ENCODE peak calls at places on chromosomes 12 and 14, in five cellular contexts. F, Y, N, Z and K are unnamed samples.

GRCh38 chr12:51371295-51371953 is 19.8 kb downstream of the GALNT6 start:
- DNase-seq in F (peak; percentile 59), Y (peak; percentile 97), N (peak; percentile 46), Z (peak; percentile 77), K (no peak)

GRCh38 chr12:109982211-109982610 is 14.0 kb downstream of the GIT2 start:
- DNase-seq in F (no peak), Y (peak; percentile 52), N (no peak), Z (no peak), K (no peak)

GRCh38 chr12:104669851-104670337 is 213.1 kb downstream of the CHST11 start:
- DNase-seq in F (peak; percentile 80), Y (peak; percentile 35), N (no peak), Z (peak; percentile 54), K (peak; percentile 62)

GRCh38 chr14:28784262-28785021 is 17.9 kb downstream of the FOXG1 start:
- DNase-seq in F (no peak), Y (no peak), N (peak; percentile 15), Z (no peak), K (no peak)

GRCh38 chr12:58818546-58818945 is 101.8 kb downstream of the LRIG3 start:
- DNase-seq in F (no peak), Y (peak; percentile 72), N (no peak), Z (no peak), K (no peak)

GRCh38 chr14:31945074-31945613 is 132.0 kb upstream of the ARHGAP5 start:
- DNase-seq in F (no peak), Y (no peak), N (no peak), Z (no peak), K (no peak)

GRCh38 chr12:116508145-116509121 is 50.7 kb upstream of the MAP1LC3B2 start:
- DNase-seq in F (peak; percentile 51), Y (no peak), N (peak; percentile 79), Z (no peak), K (peak; percentile 26)

GRCh38 chr12:8829621-8830020 is 7.2 kb downstream of the A2ML1 start:
- DNase-seq in F (no peak), Y (no peak), N (no peak), Z (no peak), K (no peak)

GRCh38 chr12:43462080-43462479 is 89.9 kb downstream of the ADAMTS20 start:
- DNase-seq in F (no peak), Y (no peak), N (no peak), Z (no peak), K (no peak)

GRCh38 chr12:2322554-2323120 is 269.9 kb downstream of the CACNA1C start:
- DNase-seq in F (no peak), Y (no peak), N (no peak), Z (no peak), K (no peak)

GRCh38 chr14:99274346-99275221 is 2.6 kb upstream of the BCL11B start:
- DNase-seq in F (peak; percentile 83), Y (peak; percentile 37), N (peak; percentile 96), Z (peak; percentile 73), K (peak; percentile 38)

GRCh38 chr12:124695861-124696260 is 128.4 kb upstream of the NCOR2 start:
- DNase-seq in F (no peak), Y (peak; percentile 38), N (no peak), Z (no peak), K (no peak)

GRCh38 chr12:90199008-90199407 is 490.4 kb upstream of the ATP2B1 start:
- DNase-seq in F (no peak), Y (no peak), N (no peak), Z (no peak), K (no peak)

GRCh38 chr14:80634106-80634758 is 307.3 kb downstream of the CEP128 start:
- DNase-seq in F (no peak), Y (no peak), N (no peak), Z (no peak), K (no peak)

GRCh38 chr12:3321881-3322280 is 169.1 kb upstream of the PRMT8 start:
- DNase-seq in F (no peak), Y (no peak), N (no peak), Z (no peak), K (no peak)

GRCh38 chr12:130335517-130336392 is 1.9 kb upstream of the PIWIL1 start:
- DNase-seq in F (peak; percentile 81), Y (peak; percentile 34), N (peak; percentile 74), Z (peak; percentile 68), K (no peak)

GRCh38 chr12:7588703-7589329 is 76.9 kb downstream of the APOBEC1 start:
- DNase-seq in F (peak; percentile 86), Y (peak; percentile 12), N (peak; percentile 77), Z (peak; percentile 82), K (peak; percentile 48)

GRCh38 chr14:41022932-41023331 is 583.7 kb upstream of the LRFN5 start:
- DNase-seq in F (no peak), Y (peak; percentile 5), N (no peak), Z (no peak), K (no peak)

GRCh38 chr14:100074431-100075100 is 9.3 kb downstream of the EVL start:
- DNase-seq in F (no peak), Y (no peak), N (no peak), Z (no peak), K (no peak)

GRCh38 chr12:96427269-96427729 is 27.1 kb upstream of the CDK17 start:
- DNase-seq in F (no peak), Y (peak; percentile 100), N (no peak), Z (peak; percentile 54), K (no peak)

GRCh38 chr14:62206456-62206855 is 444.2 kb downstream of the SNAPC1 start:
- DNase-seq in F (no peak), Y (peak; percentile 54), N (no peak), Z (no peak), K (no peak)

GRCh38 chr14:74557691-74558090 is 54.3 kb downstream of the LTBP2 start:
- DNase-seq in F (no peak), Y (no peak), N (no peak), Z (no peak), K (no peak)

GRCh38 chr12:130752692-130753230 is 36.7 kb upstream of the RIMBP2 start:
- DNase-seq in F (no peak), Y (no peak), N (peak; percentile 48), Z (no peak), K (no peak)

GRCh38 chr12:113241191-113242017 is 20.1 kb downstream of the TPCN1 start:
- DNase-seq in F (no peak), Y (peak; percentile 96), N (no peak), Z (peak; percentile 82), K (no peak)

GRCh38 chr12:57226588-57227314 is 2.8 kb upstream of the SHMT2 start:
- DNase-seq in F (no peak), Y (no peak), N (peak; percentile 75), Z (no peak), K (no peak)

GRCh38 chr14:25658988-25659387 is 609.0 kb upstream of the STXBP6 start:
- DNase-seq in F (no peak), Y (no peak), N (no peak), Z (no peak), K (no peak)

GRCh38 chr12:56635539-56636117 is 5.5 kb upstream of the BAZ2A start:
- DNase-seq in F (no peak), Y (no peak), N (peak; percentile 37), Z (no peak), K (no peak)

GRCh38 chr12:50110127-50110761 is 1.8 kb upstream of the COX14 start:
- DNase-seq in F (no peak), Y (no peak), N (no peak), Z (peak; percentile 71), K (peak; percentile 68)

GRCh38 chr12:7609051-7609450 is 56.7 kb downstream of the APOBEC1 start:
- DNase-seq in F (no peak), Y (no peak), N (no peak), Z (no peak), K (no peak)

GRCh38 chr12:57765003-57765697 is 1.7 kb downstream of the CYP27B1 start:
- DNase-seq in F (peak; percentile 28), Y (peak; percentile 17), N (peak; percentile 86), Z (peak; percentile 42), K (peak; percentile 90)

GRCh38 chr12:116247377-116247776 is 30.1 kb downstream of the MED13L start:
- DNase-seq in F (no peak), Y (peak; percentile 80), N (no peak), Z (no peak), K (no peak)

GRCh38 chr14:85175556-85175955 is 354.4 kb upstream of the FLRT2 start:
- DNase-seq in F (no peak), Y (peak; percentile 79), N (no peak), Z (no peak), K (no peak)

GRCh38 chr14:32977913-32978312 is 39.2 kb downstream of the NPAS3 start:
- DNase-seq in F (no peak), Y (no peak), N (no peak), Z (no peak), K (no peak)

GRCh38 chr12:47281667-47282171 is 202.0 kb upstream of the AMIGO2 start:
- DNase-seq in F (no peak), Y (peak; percentile 24), N (no peak), Z (no peak), K (no peak)

GRCh38 chr14:50812180-50812579 is 18.8 kb downstream of the NIN start:
- DNase-seq in F (no peak), Y (no peak), N (no peak), Z (no peak), K (no peak)

GRCh38 chr14:50812856-50813543 is 18.0 kb downstream of the NIN start:
- DNase-seq in F (no peak), Y (no peak), N (no peak), Z (no peak), K (no peak)

GRCh38 chr14:50813544-50813863 is 17.5 kb downstream of the NIN start:
- DNase-seq in F (no peak), Y (no peak), N (no peak), Z (no peak), K (no peak)

GRCh38 chr14:50816419-50817047 is 14.4 kb downstream of the NIN start:
- DNase-seq in F (no peak), Y (peak; percentile 70), N (no peak), Z (no peak), K (no peak)

GRCh38 chr14:50814161-50814560 is 16.8 kb downstream of the NIN start:
- DNase-seq in F (no peak), Y (no peak), N (no peak), Z (no peak), K (no peak)
- H3K4me1 ChIP-seq in F (no peaks in the 10 kb centered on the region), Y (peaks cover 4% of the 10 kb centered on the region), N (peaks cover 23% of the 10 kb centered on the region), Z (no peaks in the 10 kb centered on the region), K (peaks cover 19% of the 10 kb centered on the region)

GRCh38 chr12:14955876-14956811 is 5.3 kb downstream of the ARHGDIB start:
- DNase-seq in F (no peak), Y (no peak), N (no peak), Z (no peak), K (no peak)
- H3K4me1 ChIP-seq in F (no peaks in the 10 kb centered on the region), Y (peaks cover 10% of the 10 kb centered on the region), N (no peaks in the 10 kb centered on the region), Z (peaks cover 4% of the 10 kb centered on the region), K (peaks cover 60% of the 10 kb centered on the region)

DNA sequence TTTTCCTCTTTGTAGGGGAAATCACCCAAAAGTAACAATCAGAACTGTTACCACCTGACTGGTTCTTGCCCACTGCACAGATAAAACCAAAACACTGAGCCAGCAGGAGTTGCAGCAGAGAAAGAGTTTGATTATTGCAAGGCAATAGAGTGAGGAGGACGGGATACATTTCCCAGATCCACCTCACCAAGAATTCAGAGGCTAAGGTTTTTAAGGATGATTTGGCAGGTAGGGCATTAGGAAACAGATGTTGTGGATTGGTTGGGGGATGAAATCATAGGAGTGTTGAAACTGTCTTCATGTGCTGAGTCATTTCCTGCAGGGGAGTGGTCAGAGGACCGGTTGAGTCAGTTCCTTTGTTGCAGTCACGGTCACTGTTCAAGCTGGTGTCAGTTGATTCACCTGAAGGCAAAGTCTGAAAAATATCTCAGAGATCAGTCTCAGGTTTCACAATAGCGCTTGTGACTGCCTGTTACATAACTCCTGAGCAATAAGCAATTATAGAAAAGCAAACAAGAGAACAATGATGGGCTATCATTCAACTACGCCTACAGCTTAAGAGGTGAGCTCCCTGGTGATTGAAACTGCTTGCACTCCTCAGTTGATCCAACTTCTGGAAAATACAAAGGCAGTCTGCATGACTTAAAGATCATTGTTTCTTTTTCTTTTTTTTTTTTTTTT is 20.3 kb upstream of the AMN1 start:
- DNase-seq in F (no peak), Y (peak; percentile 98), N (peak; percentile 89), Z (peak; percentile 95), K (no peak)
- H3K4me1 ChIP-seq in F (no peaks in the 10 kb centered on the region), Y (peaks cover 2% of the 10 kb centered on the region), N (peaks cover 12% of the 10 kb centered on the region), Z (peaks cover 16% of the 10 kb centered on the region), K (peaks cover 36% of the 10 kb centered on the region)

GRCh38 chr12:120254809-120255208 is 10.7 kb downstream of the PXN start:
- DNase-seq in F (no peak), Y (no peak), N (peak; percentile 64), Z (no peak), K (no peak)
- H3K4me1 ChIP-seq in F (peaks cover 32% of the 10 kb centered on the region), Y (peaks cover 32% of the 10 kb centered on the region), N (peaks cover 33% of the 10 kb centered on the region), Z (peaks cover 65% of the 10 kb centered on the region), K (peaks cover 100% of the 10 kb centered on the region)